ENCODE peak calls at places on chromosome 13, in five cellular contexts. A, U, T, C and R are unnamed samples.

GRCh38 chr13:78299832-78300623 is 303.3 kb downstream of the POU4F1 start:
- DNase-seq in A (no peak), U (no peak), T (no peak), C (no peak), R (no peak)

GRCh38 chr13:93388701-93389100 is 162.1 kb downstream of the GPC6 start:
- DNase-seq in A (no peak), U (no peak), T (no peak), C (no peak), R (no peak)

GRCh38 chr13:104314321-104314720 is 1248.1 kb upstream of the SLC10A2 start:
- DNase-seq in A (no peak), U (no peak), T (no peak), C (no peak), R (no peak)

GRCh38 chr13:99307648-99308339 is 595 bp upstream of the GPR183 start:
- DNase-seq in A (peak; percentile 21), U (no peak), T (peak; percentile 31), C (no peak), R (no peak)

GRCh38 chr13:44342741-44343140 is 30.9 kb upstream of the SERP2 start:
- DNase-seq in A (no peak), U (no peak), T (no peak), C (no peak), R (no peak)

GRCh38 chr13:84567848-84568247 is 685.6 kb upstream of the SLITRK1 start:
- DNase-seq in A (no peak), U (no peak), T (no peak), C (no peak), R (no peak)

GRCh38 chr13:20118268-20119140 is 42.3 kb downstream of the GJA3 start:
- DNase-seq in A (no peak), U (peak; percentile 29), T (no peak), C (peak; percentile 28), R (no peak)

GRCh38 chr13:21014139-21014665 is 47.2 kb downstream of the LATS2 start:
- DNase-seq in A (no peak), U (no peak), T (no peak), C (no peak), R (no peak)

GRCh38 chr13:74115138-74115537 is 19.1 kb downstream of the KLF12 start:
- DNase-seq in A (no peak), U (no peak), T (no peak), C (no peak), R (no peak)

GRCh38 chr13:99218969-99219368 is 18.3 kb downstream of the UBAC2 start:
- DNase-seq in A (no peak), U (no peak), T (no peak), C (no peak), R (no peak)